ENCODE peak calls at places on chromosomes 13 and 19, in six cellular contexts. V, S, X, Q, W and D are unnamed samples.

GRCh38 chr13:21663197-21663596 is 7.7 kb upstream of the FGF9 start:
- DNase-seq in V (no peak), S (no peak), X (no peak), Q (no peak), W (no peak), D (no peak)

GRCh38 chr19:19285723-19286122 is 12.6 kb upstream of the TM6SF2 start:
- DNase-seq in V (no peak), S (no peak), X (no peak), Q (no peak), W (no peak), D (no peak)

GRCh38 chr19:15022752-15023151 is 26.5 kb upstream of the CASP14 start:
- DNase-seq in V (no peak), S (no peak), X (no peak), Q (no peak), W (no peak), D (no peak)

GRCh38 chr19:3620145-3620816 is 6.3 kb downstream of the CACTIN start:
- DNase-seq in V (no peak), S (no peak), X (no peak), Q (no peak), W (no peak), D (no peak)

GRCh38 chr19:7326105-7326877 is 22.4 kb upstream of the ARHGEF18 start:
- DNase-seq in V (peak), S (peak), X (no peak), Q (no peak), W (no peak), D (no peak)

GRCh38 chr19:4059931-4060620 is 6.6 kb downstream of the ZBTB7A start:
- DNase-seq in V (no peak), S (no peak), X (peak), Q (peak), W (no peak), D (peak)

GRCh38 chr13:24196593-24197197 is 36.2 kb downstream of the SPATA13 start:
- DNase-seq in V (no peak), S (peak), X (no peak), Q (no peak), W (no peak), D (no peak)

GRCh38 chr13:74751739-74752138 is 617.5 kb upstream of the KLF12 start:
- DNase-seq in V (no peak), S (no peak), X (no peak), Q (no peak), W (no peak), D (no peak)

GRCh38 chr19:1747285-1748114 is 5.8 kb upstream of the ONECUT3 start:
- DNase-seq in V (peak), S (no peak), X (peak), Q (no peak), W (peak), D (peak)

GRCh38 chr19:10136936-10137335 is 17.2 kb upstream of the EIF3G start:
- DNase-seq in V (no peak), S (no peak), X (no peak), Q (no peak), W (no peak), D (no peak)

GRCh38 chr19:58571575-58571947 is 1.6 kb downstream of the MZF1 start:
- DNase-seq in V (no peak), S (no peak), X (no peak), Q (no peak), W (no peak), D (no peak)

GRCh38 chr13:23510979-23511735 is 59.1 kb upstream of the TNFRSF19 start:
- DNase-seq in V (peak), S (peak), X (peak), Q (no peak), W (no peak), D (no peak)

GRCh38 chr19:57118848-57119247 is 937 bp upstream of the USP29 start:
- DNase-seq in V (no peak), S (no peak), X (no peak), Q (no peak), W (no peak), D (no peak)

GRCh38 chr13:111029957-111030609 is 85.0 kb upstream of the ARHGEF7 start:
- DNase-seq in V (no peak), S (no peak), X (no peak), Q (no peak), W (no peak), D (no peak)